ENCODE peak calls at places on chromosomes 13 and 19, in six cellular contexts. K is K562, I is IMR-90, L is hepatocyte, P is fibroblast of lung, H is neural progenitor cell. R is an unnamed sample.
A peak's percentile ranks its signal among the peaks of the same experiment; 100 is the strongest.

GRCh38 chr19:48516536-48516935 is 4.9 kb upstream of the LMTK3 start:
- DNase-seq in K (no peak), I (no peak), L (no peak), P (no peak), H (peak; percentile 1), R (no peak)

GRCh38 chr13:26988059-26988769 is 183.4 kb downstream of the USP12 start:
- DNase-seq in K (no peak), I (no peak), L (no peak), P (no peak), H (no peak), R (no peak)

GRCh38 chr19:35194022-35194984 is 34.2 kb downstream of the FAM187B start:
- DNase-seq in K (no peak), I (no peak), L (no peak), P (no peak), H (no peak), R (no peak)

GRCh38 chr19:27753622-27754021 is 1459.3 kb downstream of the UQCRFS1 start:
- DNase-seq in K (no peak), I (no peak), L (no peak), P (no peak), H (no peak), R (no peak)

GRCh38 chr13:44402902-44403719 is 29.5 kb downstream of the SERP2 start:
- DNase-seq in K (no peak), I (no peak), L (no peak), P (no peak), H (no peak), R (no peak)

GRCh38 chr13:44801990-44802389 is 187.3 kb downstream of the NUFIP1 start:
- DNase-seq in K (no peak), I (peak; percentile 89), L (peak; percentile 38), P (peak; percentile 92), H (no peak), R (no peak)

GRCh38 chr13:106597190-106597589 is 29.3 kb upstream of the ARGLU1 start:
- DNase-seq in K (no peak), I (no peak), L (no peak), P (no peak), H (no peak), R (no peak)

GRCh38 chr13:98310485-98311199 is 133.6 kb upstream of the RNF113B start:
- DNase-seq in K (no peak), I (no peak), L (no peak), P (no peak), H (no peak), R (no peak)

GRCh38 chr13:113402471-113403254 is 38.7 kb upstream of the GRTP1 start:
- DNase-seq in K (no peak), I (no peak), L (no peak), P (no peak), H (no peak), R (no peak)

GRCh38 chr13:59494560-59494970 is 669.2 kb downstream of the DIAPH3 start:
- DNase-seq in K (peak; percentile 13), I (peak; percentile 81), L (no peak), P (peak; percentile 91), H (no peak), R (no peak)

GRCh38 chr13:106700007-106700950 is 132.3 kb upstream of the ARGLU1 start:
- DNase-seq in K (no peak), I (no peak), L (no peak), P (peak; percentile 53), H (no peak), R (no peak)

GRCh38 chr13:99191336-99191899 is 9.2 kb upstream of the UBAC2 start:
- DNase-seq in K (no peak), I (no peak), L (no peak), P (no peak), H (no peak), R (no peak)

GRCh38 chr13:78133511-78133910 is 214.9 kb upstream of the EDNRB start:
- DNase-seq in K (no peak), I (no peak), L (no peak), P (no peak), H (no peak), R (no peak)

GRCh38 chr19:24059572-24060295 is 27.3 kb upstream of the ZNF254 start:
- DNase-seq in K (no peak), I (no peak), L (no peak), P (no peak), H (no peak), R (no peak)

GRCh38 chr19:13859361-13859880 is 17.5 kb upstream of the NANOS3 start:
- DNase-seq in K (no peak), I (peak; percentile 58), L (no peak), P (no peak), H (no peak), R (no peak)

GRCh38 chr13:60482012-60482411 is 85.0 kb downstream of the TDRD3 start:
- DNase-seq in K (no peak), I (peak; percentile 33), L (no peak), P (peak; percentile 31), H (no peak), R (no peak)

GRCh38 chr19:6728346-6728745 is 7.9 kb upstream of the C3 start:
- DNase-seq in K (no peak), I (no peak), L (no peak), P (no peak), H (no peak), R (no peak)

GRCh38 chr19:52923782-52924593 is 760 bp upstream of the ZNF888 start:
- DNase-seq in K (peak; percentile 38), I (no peak), L (peak; percentile 67), P (peak; percentile 45), H (no peak), R (no peak)

GRCh38 chr13:86464193-86464592 is 665.0 kb upstream of the SLITRK6 start:
- DNase-seq in K (no peak), I (no peak), L (no peak), P (peak; percentile 20), H (peak; percentile 8), R (no peak)

GRCh38 chr19:47761566-47761965 is 16.2 kb downstream of the NOP53 start:
- DNase-seq in K (no peak), I (no peak), L (no peak), P (no peak), H (no peak), R (no peak)

GRCh38 chr19:42198676-42199439 is 18.6 kb downstream of the DEDD2 start:
- DNase-seq in K (no peak), I (no peak), L (no peak), P (no peak), H (no peak), R (peak; percentile 84)

GRCh38 chr19:13689050-13689449 is 75.3 kb upstream of the MRI1 start:
- DNase-seq in K (peak; percentile 79), I (peak; percentile 15), L (no peak), P (peak; percentile 23), H (peak; percentile 43), R (no peak)

GRCh38 chr13:108984251-108984920 is 355.0 kb downstream of the MYO16 start:
- DNase-seq in K (no peak), I (no peak), L (no peak), P (no peak), H (no peak), R (no peak)

GRCh38 chr13:108983273-108983672 is 353.9 kb downstream of the MYO16 start:
- DNase-seq in K (no peak), I (no peak), L (no peak), P (no peak), H (no peak), R (no peak)

GRCh38 chr13:108981407-108981806 is 352.0 kb downstream of the MYO16 start:
- DNase-seq in K (no peak), I (no peak), L (no peak), P (no peak), H (no peak), R (no peak)

GRCh38 chr13:108985166-108985565 is 355.8 kb downstream of the MYO16 start:
- DNase-seq in K (no peak), I (no peak), L (no peak), P (no peak), H (no peak), R (no peak)

GRCh38 chr13:108980237-108980636 is 350.8 kb downstream of the MYO16 start:
- DNase-seq in K (no peak), I (no peak), L (no peak), P (peak; percentile 37), H (no peak), R (no peak)
- H2AFZ ChIP-seq in K (no peak overlapping the region), I (peak overlapping the region; percentile 79), L (no peak overlapping the region), P (peak overlapping the region; percentile 64), H (peak overlapping the region; percentile 61), R (no peak overlapping the region)

GRCh38 chr19:8473652-8474476 is 28.6 kb downstream of the PRAM1 start:
- DNase-seq in K (no peak), I (no peak), L (no peak), P (no peak), H (no peak), R (peak; percentile 21)
- H3K4me2 ChIP-seq in K (no peak overlapping the region), I (no peak overlapping the region), L (no peak overlapping the region), P (no peak overlapping the region), H (no peak overlapping the region), R (peak overlapping the region; percentile 29)

GRCh38 chr19:18919086-18919894 is at the start of the genes COPE and DDX49:
- DNase-seq in K (peak; percentile 97), I (peak; percentile 100), L (peak; percentile 99), P (peak; percentile 100), H (peak; percentile 99), R (peak; percentile 100)
- TF ChIP-seq CTCF in K (no peak), I (no peak), L (no peak), P (no peak), H (peak; percentile 4), R (no peak)

DNA sequence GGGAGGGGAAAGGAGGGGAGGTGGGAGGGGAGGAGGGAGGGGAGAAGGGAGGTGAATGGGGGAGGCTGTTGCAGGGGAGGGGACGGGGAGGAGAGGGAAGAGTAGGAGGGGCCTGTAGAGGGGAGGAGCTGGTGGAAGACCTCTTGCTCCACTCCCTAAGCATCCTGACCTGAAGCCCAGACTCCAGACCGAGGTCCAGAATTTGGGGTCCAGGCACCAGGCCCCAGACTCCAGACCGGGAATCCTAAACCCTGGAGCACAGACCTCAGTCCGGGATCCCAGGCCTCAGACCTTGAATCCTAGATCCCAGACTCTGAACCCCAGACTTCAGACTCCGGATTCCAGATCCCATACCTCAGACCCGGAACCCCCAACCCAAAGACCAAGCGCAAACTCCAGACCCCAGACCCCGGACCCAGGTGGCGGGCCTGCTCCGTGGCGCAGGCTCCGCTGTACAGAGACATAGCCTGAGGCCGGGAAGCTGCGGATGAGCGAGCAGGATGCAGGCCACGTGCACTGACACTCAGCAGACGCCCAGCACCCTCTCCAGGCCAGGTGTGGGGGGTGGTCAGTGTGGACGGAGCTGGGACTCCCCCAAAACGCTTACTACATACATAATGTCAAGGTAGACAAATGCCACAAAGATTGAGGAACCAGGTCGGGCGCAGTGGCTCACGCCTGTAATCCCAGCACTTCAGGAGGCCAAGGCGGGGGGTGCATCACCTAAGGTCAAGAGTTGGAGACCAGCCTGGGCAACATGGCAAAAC is 710 bp upstream of the BTBD2 start:
- DNase-seq in K (peak; percentile 86), I (peak; percentile 81), L (peak; percentile 83), P (peak; percentile 91), H (peak; percentile 78), R (peak; percentile 71)
- H2AFZ ChIP-seq in K (no peak overlapping the region), I (peak overlapping the region; percentile 73), L (no peak overlapping the region), P (no peak overlapping the region), H (no peak overlapping the region), R (peak overlapping the region; percentile 47)